ENCODE peak calls at places on chromosomes 7 and 10, in seven cellular contexts. One of them, this sample, is unnamed.
A peak's percentile ranks its signal among the peaks of the same experiment; 100 is the strongest.

GRCh38 chr7:151732292-151732691 is 144.6 kb downstream of the PRKAG2 start:
- DNase-seq in Calu3: no peak
- DNase-seq in HFFc6: no peak
- DNase-seq in spleen: no peak
- DNase-seq in lower leg skin: no peak
- DNase-seq in progenitor cell of endocrine pancreas: no peak
- DNase-seq in cardiac muscle cell: no peak
- DNase-seq in this sample: no peak

GRCh38 chr7:157195868-157196267 is 57.1 kb downstream of the UBE3C start:
- DNase-seq in lower leg skin: no peak
- DNase-seq in cardiac muscle cell: no peak
- DNase-seq in spleen: no peak
- DNase-seq in progenitor cell of endocrine pancreas: no peak
- DNase-seq in Calu3: no peak
- DNase-seq in HFFc6: no peak
- DNase-seq in this sample: no peak

GRCh38 chr10:35876248-35876647 is 234.2 kb upstream of the FZD8 start:
- DNase-seq in cardiac muscle cell: no peak
- DNase-seq in lower leg skin: no peak
- DNase-seq in Calu3: no peak
- DNase-seq in spleen: no peak
- DNase-seq in progenitor cell of endocrine pancreas: no peak
- DNase-seq in HFFc6: peak; percentile 75
- DNase-seq in this sample: no peak

GRCh38 chr10:12214763-12215218 is 18.8 kb downstream of the CDC123 start:
- DNase-seq in spleen: no peak
- DNase-seq in HFFc6: peak; percentile 37
- DNase-seq in progenitor cell of endocrine pancreas: no peak
- DNase-seq in Calu3: peak; percentile 50
- DNase-seq in lower leg skin: no peak
- DNase-seq in cardiac muscle cell: peak; percentile 68
- DNase-seq in this sample: peak; percentile 58

GRCh38 chr7:56083150-56083785 is 9.5 kb downstream of the PHKG1 start:
- DNase-seq in HFFc6: no peak
- DNase-seq in cardiac muscle cell: no peak
- DNase-seq in progenitor cell of endocrine pancreas: no peak
- DNase-seq in lower leg skin: no peak
- DNase-seq in Calu3: no peak
- DNase-seq in spleen: peak; percentile 72
- DNase-seq in this sample: no peak

GRCh38 chr7:6589151-6589828 is 531 bp upstream of the INTS15 start:
- DNase-seq in lower leg skin: no peak
- DNase-seq in Calu3: no peak
- DNase-seq in progenitor cell of endocrine pancreas: no peak
- DNase-seq in HFFc6: no peak
- DNase-seq in cardiac muscle cell: no peak
- DNase-seq in spleen: no peak
- DNase-seq in this sample: no peak

GRCh38 chr7:24827027-24827426 is 69.8 kb upstream of the GSDME start:
- DNase-seq in HFFc6: no peak
- DNase-seq in lower leg skin: no peak
- DNase-seq in Calu3: no peak
- DNase-seq in spleen: no peak
- DNase-seq in progenitor cell of endocrine pancreas: no peak
- DNase-seq in cardiac muscle cell: no peak
- DNase-seq in this sample: no peak

GRCh38 chr7:102028206-102028826 is 210.9 kb downstream of the CUX1 start:
- DNase-seq in spleen: peak; percentile 75
- DNase-seq in Calu3: no peak
- DNase-seq in cardiac muscle cell: no peak
- DNase-seq in progenitor cell of endocrine pancreas: no peak
- DNase-seq in HFFc6: no peak
- DNase-seq in lower leg skin: no peak
- DNase-seq in this sample: peak; percentile 23

GRCh38 chr7:47591655-47592572 is 10.0 kb upstream of the TNS3 start:
- DNase-seq in spleen: no peak
- DNase-seq in cardiac muscle cell: no peak
- DNase-seq in Calu3: no peak
- DNase-seq in HFFc6: no peak
- DNase-seq in lower leg skin: no peak
- DNase-seq in progenitor cell of endocrine pancreas: no peak
- DNase-seq in this sample: no peak

GRCh38 chr7:80134105-80134535 is 511 bp upstream of the GNAI1 start:
- DNase-seq in progenitor cell of endocrine pancreas: no peak
- DNase-seq in spleen: no peak
- DNase-seq in HFFc6: no peak
- DNase-seq in Calu3: no peak
- DNase-seq in lower leg skin: no peak
- DNase-seq in cardiac muscle cell: no peak
- DNase-seq in this sample: no peak

GRCh38 chr7:133253522-133253882 is 624 bp downstream of the EXOC4 start:
- DNase-seq in spleen: no peak
- DNase-seq in progenitor cell of endocrine pancreas: no peak
- DNase-seq in Calu3: peak; percentile 2
- DNase-seq in lower leg skin: no peak
- DNase-seq in HFFc6: no peak
- DNase-seq in cardiac muscle cell: peak; percentile 26
- DNase-seq in this sample: peak; percentile 36

GRCh38 chr10:75398630-75399460 is 2.7 kb downstream of the ZNF503 start:
- DNase-seq in progenitor cell of endocrine pancreas: no peak
- DNase-seq in lower leg skin: no peak
- DNase-seq in cardiac muscle cell: peak; percentile 50
- DNase-seq in spleen: no peak
- DNase-seq in Calu3: no peak
- DNase-seq in HFFc6: no peak
- DNase-seq in this sample: no peak

GRCh38 chr7:2886900-2887299 is 42.8 kb upstream of the GNA12 start:
- DNase-seq in lower leg skin: no peak
- DNase-seq in Calu3: peak; percentile 85
- DNase-seq in HFFc6: peak; percentile 74
- DNase-seq in progenitor cell of endocrine pancreas: peak; percentile 29
- DNase-seq in cardiac muscle cell: peak; percentile 78
- DNase-seq in spleen: no peak
- DNase-seq in this sample: peak; percentile 84

GRCh38 chr7:95540366-95540765 is 54.6 kb downstream of the ASB4 start:
- DNase-seq in Calu3: no peak
- DNase-seq in progenitor cell of endocrine pancreas: no peak
- DNase-seq in cardiac muscle cell: no peak
- DNase-seq in spleen: no peak
- DNase-seq in HFFc6: no peak
- DNase-seq in lower leg skin: no peak
- DNase-seq in this sample: no peak

GRCh38 chr7:42407828-42408227 is 170.8 kb upstream of the GLI3 start:
- DNase-seq in Calu3: no peak
- DNase-seq in HFFc6: no peak
- DNase-seq in lower leg skin: no peak
- DNase-seq in spleen: no peak
- DNase-seq in cardiac muscle cell: peak; percentile 46
- DNase-seq in progenitor cell of endocrine pancreas: no peak
- DNase-seq in this sample: no peak

GRCh38 chr7:144473908-144474307 is 70.4 kb upstream of the NOBOX start:
- DNase-seq in cardiac muscle cell: no peak
- DNase-seq in HFFc6: no peak
- DNase-seq in spleen: no peak
- DNase-seq in lower leg skin: no peak
- DNase-seq in progenitor cell of endocrine pancreas: no peak
- DNase-seq in Calu3: no peak
- DNase-seq in this sample: no peak

GRCh38 chr10:120971671-120972070 is 120.5 kb downstream of the WDR11 start:
- DNase-seq in Calu3: no peak
- DNase-seq in HFFc6: no peak
- DNase-seq in spleen: no peak
- DNase-seq in lower leg skin: no peak
- DNase-seq in cardiac muscle cell: no peak
- DNase-seq in progenitor cell of endocrine pancreas: no peak
- DNase-seq in this sample: no peak

GRCh38 chr7:24786941-24787340 is 29.7 kb upstream of the GSDME start:
- DNase-seq in spleen: no peak
- DNase-seq in progenitor cell of endocrine pancreas: no peak
- DNase-seq in lower leg skin: peak; percentile 89
- DNase-seq in cardiac muscle cell: no peak
- DNase-seq in HFFc6: peak; percentile 97
- DNase-seq in Calu3: peak; percentile 43
- DNase-seq in this sample: peak; percentile 27

GRCh38 chr10:117413928-117414618 is 38.8 kb upstream of the PDZD8 start:
- DNase-seq in cardiac muscle cell: no peak
- DNase-seq in spleen: no peak
- DNase-seq in lower leg skin: peak; percentile 26
- DNase-seq in progenitor cell of endocrine pancreas: no peak
- DNase-seq in Calu3: no peak
- DNase-seq in HFFc6: peak; percentile 23
- DNase-seq in this sample: no peak

GRCh38 chr7:8719102-8719501 is 285.7 kb downstream of the NXPH1 start:
- DNase-seq in HFFc6: no peak
- DNase-seq in Calu3: no peak
- DNase-seq in spleen: no peak
- DNase-seq in progenitor cell of endocrine pancreas: no peak
- DNase-seq in lower leg skin: no peak
- DNase-seq in cardiac muscle cell: no peak
- DNase-seq in this sample: no peak

GRCh38 chr10:92916433-92916832 is 68.1 kb downstream of the EXOC6 start:
- DNase-seq in HFFc6: no peak
- DNase-seq in cardiac muscle cell: no peak
- DNase-seq in progenitor cell of endocrine pancreas: no peak
- DNase-seq in spleen: no peak
- DNase-seq in Calu3: no peak
- DNase-seq in lower leg skin: no peak
- DNase-seq in this sample: no peak

GRCh38 chr10:7915923-7916322 is 97.6 kb downstream of the TAF3 start:
- DNase-seq in spleen: no peak
- DNase-seq in HFFc6: peak; percentile 27
- DNase-seq in progenitor cell of endocrine pancreas: no peak
- DNase-seq in Calu3: no peak
- DNase-seq in lower leg skin: no peak
- DNase-seq in cardiac muscle cell: no peak
- DNase-seq in this sample: no peak

GRCh38 chr10:133160813-133161471 is 923 bp downstream of the KNDC1 start:
- DNase-seq in lower leg skin: peak; percentile 53
- DNase-seq in spleen: no peak
- DNase-seq in Calu3: no peak
- DNase-seq in progenitor cell of endocrine pancreas: no peak
- DNase-seq in HFFc6: no peak
- DNase-seq in cardiac muscle cell: no peak
- DNase-seq in this sample: no peak

GRCh38 chr10:94738588-94738987 is 23.9 kb upstream of the CYP2C19 start:
- DNase-seq in lower leg skin: no peak
- DNase-seq in HFFc6: no peak
- DNase-seq in Calu3: no peak
- DNase-seq in cardiac muscle cell: no peak
- DNase-seq in progenitor cell of endocrine pancreas: no peak
- DNase-seq in spleen: no peak
- DNase-seq in this sample: no peak

GRCh38 chr7:39810204-39810642 is 139.8 kb upstream of the CDK13 start:
- DNase-seq in Calu3: peak; percentile 58
- DNase-seq in HFFc6: no peak
- DNase-seq in spleen: no peak
- DNase-seq in lower leg skin: no peak
- DNase-seq in cardiac muscle cell: no peak
- DNase-seq in progenitor cell of endocrine pancreas: no peak
- DNase-seq in this sample: no peak

GRCh38 chr7:51000956-51001355 is 218.3 kb upstream of the GRB10 start:
- DNase-seq in Calu3: no peak
- DNase-seq in cardiac muscle cell: no peak
- DNase-seq in lower leg skin: no peak
- DNase-seq in progenitor cell of endocrine pancreas: no peak
- DNase-seq in HFFc6: no peak
- DNase-seq in spleen: no peak
- DNase-seq in this sample: no peak
- TF ChIP-seq CTCF in Calu3: no peak
- TF ChIP-seq CTCF in cardiac muscle cell: no peak
- TF ChIP-seq CTCF in lower leg skin: no peak
- TF ChIP-seq CTCF in progenitor cell of endocrine pancreas: no peak
- TF ChIP-seq CTCF in HFFc6: peak; percentile 38
- TF ChIP-seq CTCF in spleen: no peak
- TF ChIP-seq CTCF in this sample: no peak

DNA sequence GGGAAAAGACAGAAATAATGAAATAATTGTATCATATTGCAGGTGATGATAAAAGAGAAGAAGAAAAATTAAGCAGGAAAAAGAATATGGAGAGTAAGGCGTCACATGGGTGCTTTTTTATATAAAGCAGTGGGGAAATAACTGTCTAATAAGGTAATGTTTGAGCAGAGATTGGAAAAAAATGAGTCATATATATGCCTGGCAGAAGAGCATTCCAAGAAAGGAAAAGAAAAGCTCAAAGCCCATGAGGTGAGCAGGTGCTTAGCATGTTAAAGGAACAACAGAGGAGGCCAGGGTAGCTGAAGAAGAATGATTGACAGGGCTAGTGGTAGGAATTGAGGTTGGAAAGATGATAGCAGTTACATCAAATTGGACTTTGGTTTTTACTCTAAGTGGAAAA is 739.5 kb downstream of the SORCS1 start:
- DNase-seq in progenitor cell of endocrine pancreas: no peak
- DNase-seq in spleen: no peak
- DNase-seq in lower leg skin: no peak
- DNase-seq in Calu3: no peak
- DNase-seq in cardiac muscle cell: no peak
- DNase-seq in HFFc6: peak; percentile 37
- DNase-seq in this sample: no peak
- TF ChIP-seq CTCF in progenitor cell of endocrine pancreas: no peak
- TF ChIP-seq CTCF in spleen: no peak
- TF ChIP-seq CTCF in lower leg skin: no peak
- TF ChIP-seq CTCF in Calu3: no peak
- TF ChIP-seq CTCF in cardiac muscle cell: no peak
- TF ChIP-seq CTCF in HFFc6: no peak
- TF ChIP-seq CTCF in this sample: no peak

GRCh38 chr7:159154243-159154642 is 9.6 kb upstream of the VIPR2 start:
- DNase-seq in Calu3: no peak
- DNase-seq in spleen: peak; percentile 59
- DNase-seq in HFFc6: no peak
- DNase-seq in cardiac muscle cell: no peak
- DNase-seq in progenitor cell of endocrine pancreas: no peak
- DNase-seq in lower leg skin: no peak
- DNase-seq in this sample: no peak
- TF ChIP-seq CTCF in Calu3: no peak
- TF ChIP-seq CTCF in spleen: no peak
- TF ChIP-seq CTCF in HFFc6: no peak
- TF ChIP-seq CTCF in cardiac muscle cell: no peak
- TF ChIP-seq CTCF in progenitor cell of endocrine pancreas: no peak
- TF ChIP-seq CTCF in lower leg skin: no peak
- TF ChIP-seq CTCF in this sample: no peak

DNA sequence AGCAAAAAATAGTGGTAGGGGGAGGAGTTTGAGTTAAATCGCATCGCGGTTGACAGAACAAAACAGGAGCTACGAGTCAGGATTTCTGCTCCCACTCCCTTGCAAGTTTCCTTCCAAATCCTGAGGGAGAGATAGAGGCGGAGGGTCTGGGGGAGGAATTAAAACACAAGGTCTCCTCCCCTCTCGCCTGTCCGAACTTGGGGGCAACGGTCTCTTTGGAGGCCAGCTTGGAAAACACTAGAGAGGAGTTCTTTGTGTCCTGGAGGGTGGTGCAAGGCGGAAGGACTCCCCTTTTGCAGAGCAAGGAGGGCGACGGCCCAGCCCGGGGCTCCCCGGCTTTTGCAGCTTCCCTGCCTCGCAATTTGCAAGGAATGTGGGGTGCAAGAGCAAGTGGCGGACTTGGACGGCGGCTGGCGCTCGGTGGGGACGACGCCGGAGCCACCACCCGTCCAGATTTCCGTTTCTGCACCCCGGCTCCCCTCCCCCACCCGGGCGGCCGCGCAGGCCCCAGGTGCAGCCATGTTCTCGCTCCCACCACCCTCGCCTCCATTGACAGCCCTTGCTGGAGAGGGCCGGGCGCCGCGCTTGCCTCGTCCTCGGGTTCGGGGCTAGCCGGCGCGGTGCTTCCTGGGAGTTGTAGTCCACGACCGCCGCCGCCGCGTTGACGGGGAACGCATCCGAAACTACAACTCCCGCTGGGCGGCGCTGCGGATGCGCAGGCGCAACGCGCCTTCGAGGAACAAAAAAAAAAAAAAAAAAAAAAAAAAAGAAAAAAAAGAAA is 417 bp upstream of the GTF2I start:
- DNase-seq in spleen: peak; percentile 100
- DNase-seq in cardiac muscle cell: peak; percentile 99
- DNase-seq in lower leg skin: peak; percentile 100
- DNase-seq in HFFc6: peak; percentile 95
- DNase-seq in progenitor cell of endocrine pancreas: peak; percentile 98
- DNase-seq in Calu3: peak; percentile 96
- DNase-seq in this sample: peak; percentile 100
- TF ChIP-seq CTCF in spleen: no peak
- TF ChIP-seq CTCF in cardiac muscle cell: peak; percentile 14
- TF ChIP-seq CTCF in lower leg skin: no peak
- TF ChIP-seq CTCF in HFFc6: peak; percentile 71
- TF ChIP-seq CTCF in progenitor cell of endocrine pancreas: no peak
- TF ChIP-seq CTCF in Calu3: no peak
- TF ChIP-seq CTCF in this sample: peak; percentile 2